ENCODE peak calls at places on chromosome 1, in four cellular contexts. V, R, U and P are unnamed samples.

GRCh38 chr1:203038217-203038741 is 12.0 kb downstream of the PPFIA4 start:
- DNase-seq in V (peak), R (peak), U (no peak), P (peak)

GRCh38 chr1:25724986-25725385 is 75.0 kb upstream of the SELENON start:
- DNase-seq in V (no peak), R (no peak), U (no peak), P (no peak)

GRCh38 chr1:27522148-27522859 is 32.3 kb upstream of the WASF2 start:
- DNase-seq in V (no peak), R (no peak), U (no peak), P (peak)

GRCh38 chr1:51576085-51576444 is 40.8 kb upstream of the OSBPL9 start:
- DNase-seq in V (no peak), R (no peak), U (no peak), P (peak)

GRCh38 chr1:189821838-189822237 is 655.8 kb downstream of the BRINP3 start:
- DNase-seq in V (no peak), R (no peak), U (no peak), P (no peak)

GRCh38 chr1:19427087-19427781 is 58.1 kb downstream of the CAPZB start:
- DNase-seq in V (no peak), R (no peak), U (no peak), P (no peak)

GRCh38 chr1:26034504-26035202 is 11.3 kb downstream of the SLC30A2 start:
- DNase-seq in V (no peak), R (peak), U (no peak), P (no peak)

GRCh38 chr1:60981357-60981756 is 101.0 kb upstream of the NFIA start:
- DNase-seq in V (no peak), R (no peak), U (no peak), P (no peak)

GRCh38 chr1:6427445-6428390 is 3.1 kb downstream of the ESPN start:
- DNase-seq in V (no peak), R (no peak), U (no peak), P (no peak)

GRCh38 chr1:172322219-172323061 is 98.0 kb upstream of the C1orf105 start:
- DNase-seq in V (peak), R (peak), U (no peak), P (no peak)

DNA sequence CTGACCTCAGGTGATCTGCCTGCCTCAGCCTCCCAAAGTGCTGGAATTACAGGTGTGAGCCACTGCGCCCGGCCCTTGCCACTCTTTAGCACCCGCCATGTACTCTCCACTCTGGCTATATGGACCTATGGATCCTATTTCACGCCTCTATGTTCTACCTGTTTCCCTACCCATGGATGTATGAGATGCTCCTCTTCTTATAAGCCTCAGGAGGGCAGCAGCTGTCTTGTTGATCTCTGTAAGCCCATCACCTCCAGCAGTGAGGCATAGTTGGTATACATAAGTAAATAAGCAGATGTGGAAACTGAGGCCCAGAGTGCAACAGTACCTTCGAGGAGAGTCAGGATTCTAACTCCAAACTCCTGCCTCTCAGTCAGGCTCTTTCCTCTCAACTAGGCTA is 24.7 kb upstream of the ARTN start:
- DNase-seq in V (no peak), R (no peak), U (no peak), P (no peak)
- TF ChIP-seq CTCF in V (no peak), R (no peak), U (no peak), P (no peak)

GRCh38 chr1:205600085-205600484 is 31.7 kb downstream of the ELK4 start:
- DNase-seq in V (no peak), R (no peak), U (no peak), P (peak)
- TF ChIP-seq CTCF in V (no peak), R (no peak), U (no peak), P (peak)

GRCh38 chr1:236560213-236560771 is 36.5 kb downstream of the LGALS8 start:
- DNase-seq in V (no peak), R (no peak), U (no peak), P (no peak)
- TF ChIP-seq CTCF in V (no peak), R (peak), U (no peak), P (no peak)

DNA sequence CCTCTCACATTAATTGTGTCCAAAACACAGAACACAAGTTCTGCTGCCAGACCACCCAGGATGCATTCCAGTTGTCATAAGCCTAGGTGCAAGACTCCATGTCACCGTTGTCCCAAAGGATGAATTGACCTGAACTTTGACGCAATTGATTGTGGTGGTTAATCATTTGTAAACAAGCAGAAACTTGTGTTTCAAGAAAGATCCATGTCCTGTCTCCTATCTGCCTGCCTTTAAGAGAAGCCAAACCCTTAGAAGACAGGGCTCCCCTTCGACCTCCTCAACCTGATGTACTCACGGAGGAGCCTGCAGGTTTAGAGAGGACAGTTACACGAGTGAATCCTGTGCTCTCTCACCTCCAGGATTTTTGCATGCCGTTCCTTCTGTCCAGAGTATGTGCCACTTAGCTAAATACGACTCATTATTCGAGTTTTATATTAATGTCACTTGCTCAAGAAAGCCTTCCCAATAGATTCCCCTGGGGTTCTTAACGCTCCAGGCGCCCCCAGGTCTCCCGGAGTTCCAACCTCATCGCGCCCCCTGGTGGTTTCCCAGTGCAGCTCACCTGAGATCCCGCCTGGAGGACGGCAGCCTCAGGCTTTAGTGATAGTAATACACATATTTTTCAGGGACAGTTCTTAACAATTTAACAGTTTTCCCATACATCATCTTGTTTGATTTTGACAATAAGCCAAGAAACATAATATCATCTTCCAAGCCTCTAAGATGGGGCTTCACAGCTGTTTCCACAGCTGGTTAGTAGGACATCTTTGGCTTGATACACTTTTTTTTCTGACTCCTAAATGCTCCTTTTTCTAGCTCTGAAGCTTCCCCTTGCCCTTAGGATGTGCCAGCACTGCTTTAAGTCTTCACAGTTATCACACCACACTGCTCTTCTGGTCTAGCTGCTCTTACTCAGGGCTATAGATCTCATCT is 2.4 kb upstream of the C8B start:
- DNase-seq in V (peak), R (peak), U (peak), P (peak)
- TF ChIP-seq CTCF in V (peak), R (peak), U (peak), P (peak)